ENCODE peak calls at places on chromosome 14, in four cellular contexts. E is astrocyte, J is mammary epithelial cell, X is neural progenitor cell. A is an unnamed sample.

GRCh38 chr14:104355949-104356737 is 217.8 kb downstream of the KIF26A start:
- DNase-seq in E (no peak), X (no peak), J (no peak), A (no peak)

GRCh38 chr14:34324363-34324795 is 137.7 kb downstream of the SPTSSA start:
- DNase-seq in X (peak; percentile 75), E (no peak), J (peak; percentile 5), A (peak; percentile 58)

GRCh38 chr14:28681681-28682080 is 84.9 kb upstream of the FOXG1 start:
- DNase-seq in X (no peak), E (no peak), J (no peak), A (no peak)

GRCh38 chr14:77181603-77182437 is at the start of gene TMEM63C:
- DNase-seq in X (peak; percentile 98), E (peak; percentile 10), J (peak; percentile 83), A (peak; percentile 43)

GRCh38 chr14:59583755-59584154 is 7.1 kb upstream of the CCDC175 start:
- DNase-seq in E (peak; percentile 44), X (no peak), J (no peak), A (peak; percentile 25)

GRCh38 chr14:67999693-68000384 is 180.3 kb downstream of the RAD51B start:
- DNase-seq in J (peak; percentile 59), E (peak; percentile 95), X (no peak), A (peak; percentile 84)

GRCh38 chr14:70020350-70021170 is 141.3 kb downstream of the SMOC1 start:
- DNase-seq in X (no peak), E (no peak), J (no peak), A (no peak)

GRCh38 chr14:51188566-51189185 is 51.4 kb upstream of the TMX1 start:
- DNase-seq in X (no peak), E (peak; percentile 47), J (no peak), A (peak; percentile 55)

GRCh38 chr14:55760801-55761200 is 180.8 kb downstream of the KTN1 start:
- DNase-seq in J (no peak), E (no peak), X (no peak), A (no peak)

GRCh38 chr14:94174622-94175402 is 690 bp downstream of the PPP4R4 start:
- DNase-seq in J (no peak), E (no peak), X (peak; percentile 72), A (no peak)

GRCh38 chr14:62428429-62429203 is 616.6 kb downstream of the KCNH5 start:
- DNase-seq in J (peak; percentile 70), E (peak; percentile 80), X (no peak), A (peak; percentile 50)

GRCh38 chr14:63745272-63745671 is 17.4 kb upstream of the SGPP1 start:
- DNase-seq in X (no peak), J (no peak), E (no peak), A (no peak)

GRCh38 chr14:25017562-25017961 is 32.4 kb downstream of the STXBP6 start:
- DNase-seq in E (no peak), J (no peak), X (no peak), A (no peak)

GRCh38 chr14:97592341-97592980 is 795.3 kb downstream of the VRK1 start:
- DNase-seq in J (no peak), X (no peak), E (no peak), A (no peak)

GRCh38 chr14:103801459-103801858 is 45.9 kb downstream of the PPP1R13B start:
- DNase-seq in E (peak; percentile 86), J (peak; percentile 89), X (no peak), A (peak; percentile 90)

GRCh38 chr14:81234268-81234667 is 13.5 kb upstream of the GTF2A1 start:
- DNase-seq in X (no peak), J (no peak), E (no peak), A (peak; percentile 14)
- H2AFZ ChIP-seq in X (no peak overlapping the region), J (no peak overlapping the region), E (no peak overlapping the region), A (no peak overlapping the region)

GRCh38 chr14:100155881-100156645 is 3.4 kb downstream of the DEGS2 start:
- DNase-seq in J (no peak), X (no peak), E (no peak), A (no peak)
- H3K4me2 ChIP-seq in J (no peak overlapping the region), X (peak overlapping the region; percentile 51), E (no peak overlapping the region), A (no peak overlapping the region)

GRCh38 chr14:100679707-100680438 is 46.8 kb upstream of the DLK1 start:
- DNase-seq in X (no peak), J (no peak), E (peak; percentile 86), A (peak; percentile 83)

GRCh38 chr14:100679170-100679569 is 47.5 kb upstream of the DLK1 start:
- DNase-seq in X (no peak), E (no peak), J (no peak), A (no peak)

GRCh38 chr14:100676089-100676685 is 50.5 kb upstream of the DLK1 start:
- DNase-seq in J (no peak), E (no peak), X (no peak), A (no peak)

GRCh38 chr14:100677152-100677924 is 49.4 kb upstream of the DLK1 start:
- DNase-seq in X (no peak), J (no peak), E (no peak), A (no peak)

GRCh38 chr14:100677925-100678765 is 48.5 kb upstream of the DLK1 start:
- DNase-seq in J (no peak), X (peak; percentile 70), E (peak; percentile 58), A (peak; percentile 69)
- H3K4me1 ChIP-seq in J (no peaks in the 10 kb centered on the region), X (peaks cover 48% of the 10 kb centered on the region), E (peaks cover 46% of the 10 kb centered on the region), A (peaks cover 11% of the 10 kb centered on the region)

GRCh38 chr14:96584907-96585671 is 82.9 kb downstream of the PAPOLA start:
- DNase-seq in E (no peak), X (no peak), J (no peak), A (no peak)
- H2AFZ ChIP-seq in E (no peak overlapping the region), X (no peak overlapping the region), J (no peak overlapping the region), A (no peak overlapping the region)